ENCODE peak calls at places on chromosome 1, in six cellular contexts. O is fibroblast of pulmonary artery, E is MG63, S is NCI-H774, P is NCI-H1694 treated with DMSO at 0.1 percent for 48 hours, L is lower leg skin. I is an unnamed sample.

GRCh38 chr1:22143586-22144033 is 713 bp upstream of the WNT4 start:
- DNase-seq in E (no peak), O (no peak), L (no peak), S (no peak), P (no peak), I (no peak)

GRCh38 chr1:116374340-116375164 is 1.5 kb downstream of the ATP1A1 start:
- DNase-seq in O (no peak), E (no peak), P (no peak), L (no peak), S (no peak), I (no peak)

GRCh38 chr1:116544588-116545358 is 26.1 kb downstream of the CD58 start:
- DNase-seq in P (no peak), S (no peak), E (no peak), L (no peak), O (no peak), I (no peak)

GRCh38 chr1:207997486-207998268 is 86.8 kb upstream of the CD34 start:
- DNase-seq in S (peak), P (peak), O (peak), L (peak), E (peak), I (peak)

GRCh38 chr1:76864383-76864782 is 2.9 kb upstream of the ST6GALNAC5 start:
- DNase-seq in P (no peak), L (no peak), S (no peak), O (no peak), E (no peak), I (no peak)

GRCh38 chr1:59429651-59430050 is 132.8 kb downstream of the FGGY start:
- DNase-seq in E (no peak), O (no peak), L (no peak), S (no peak), P (no peak), I (no peak)

GRCh38 chr1:71089536-71090270 is 8.9 kb upstream of the ZRANB2 start:
- DNase-seq in O (peak), P (no peak), L (no peak), E (no peak), S (no peak), I (no peak)

GRCh38 chr1:233518344-233518743 is 95.6 kb upstream of the KCNK1 start:
- DNase-seq in L (no peak), E (no peak), O (no peak), P (peak), S (peak), I (no peak)

GRCh38 chr1:209667103-209667502 is 8.1 kb upstream of the G0S2 start:
- DNase-seq in P (no peak), L (no peak), O (no peak), S (no peak), E (no peak), I (no peak)

GRCh38 chr1:156080598-156081173 is 1.6 kb downstream of the MEX3A start:
- DNase-seq in O (no peak), P (no peak), L (no peak), E (no peak), S (no peak), I (no peak)

GRCh38 chr1:211548321-211549091 is 30.5 kb downstream of the SLC30A1 start:
- DNase-seq in P (no peak), E (no peak), O (no peak), S (no peak), L (no peak), I (no peak)

GRCh38 chr1:20530901-20531300 is 21.5 kb upstream of the FAM43B start:
- DNase-seq in O (no peak), L (no peak), E (no peak), P (no peak), S (no peak), I (no peak)

GRCh38 chr1:193183019-193183643 is 3.3 kb downstream of the B3GALT2 start:
- DNase-seq in L (no peak), P (peak), O (peak), E (no peak), S (peak), I (no peak)

GRCh38 chr1:40078512-40079333 is 18.3 kb downstream of the PPT1 start:
- DNase-seq in L (peak), P (peak), S (peak), E (peak), O (peak), I (no peak)

GRCh38 chr1:113041569-113042335 is 31.2 kb upstream of the LRIG2 start:
- DNase-seq in P (no peak), L (no peak), O (no peak), E (no peak), S (no peak), I (no peak)

GRCh38 chr1:178706467-178706866 is 18.6 kb upstream of the RALGPS2 start:
- DNase-seq in P (no peak), O (peak), L (no peak), S (no peak), E (no peak), I (peak)

GRCh38 chr1:147723691-147724323 is 36.6 kb downstream of the GJA5 start:
- DNase-seq in L (no peak), S (no peak), O (peak), E (peak), P (no peak), I (no peak)

GRCh38 chr1:46903481-46903880 is 37.8 kb downstream of the CYP4A11 start:
- DNase-seq in S (peak), O (no peak), L (no peak), P (no peak), E (no peak), I (no peak)

GRCh38 chr1:5595531-5596170 is 396.6 kb downstream of the NPHP4 start:
- DNase-seq in E (no peak), O (no peak), L (no peak), P (no peak), S (no peak), I (no peak)